ENCODE peak calls at places on chromosomes 3 and 15, in four cellular contexts. L, W, D and U are unnamed samples.

GRCh38 chr3:27840807-27841594 is 118.9 kb upstream of the EOMES start:
- DNase-seq in L (no peak), W (no peak), D (no peak), U (no peak)

GRCh38 chr3:73556520-73557371 is 68.0 kb downstream of the PDZRN3 start:
- DNase-seq in L (no peak), W (no peak), D (no peak), U (no peak)

GRCh38 chr3:125261031-125261430 is 48.5 kb upstream of the SLC12A8 start:
- DNase-seq in L (no peak), W (no peak), D (no peak), U (no peak)

GRCh38 chr3:189272500-189273119 is 100.8 kb downstream of the TPRG1 start:
- DNase-seq in L (no peak), W (no peak), D (no peak), U (no peak)

GRCh38 chr3:183114374-183114773 is 15.1 kb upstream of the MCCC1 start:
- DNase-seq in L (no peak), W (no peak), D (no peak), U (no peak)

GRCh38 chr3:94132777-94133176 is 69.9 kb downstream of the NSUN3 start:
- DNase-seq in L (no peak), W (no peak), D (no peak), U (no peak)

GRCh38 chr15:59138243-59138642 is 33.3 kb downstream of the CCNB2 start:
- DNase-seq in L (peak; percentile 83), W (peak; percentile 87), D (peak; percentile 54), U (peak; percentile 46)

GRCh38 chr3:81005992-81006391 is 755.5 kb downstream of the GBE1 start:
- DNase-seq in L (no peak), W (peak; percentile 5), D (no peak), U (no peak)

GRCh38 chr3:109059289-109059688 is 58.6 kb downstream of the MORC1 start:
- DNase-seq in L (no peak), W (no peak), D (no peak), U (no peak)

GRCh38 chr3:38118421-38119247 is 18.3 kb downstream of the ACAA1 start:
- DNase-seq in L (no peak), W (no peak), D (no peak), U (no peak)

GRCh38 chr15:100671858-100672543 is 69.6 kb downstream of the ASB7 start:
- DNase-seq in L (no peak), W (peak; percentile 38), D (peak; percentile 33), U (peak; percentile 37)

DNA sequence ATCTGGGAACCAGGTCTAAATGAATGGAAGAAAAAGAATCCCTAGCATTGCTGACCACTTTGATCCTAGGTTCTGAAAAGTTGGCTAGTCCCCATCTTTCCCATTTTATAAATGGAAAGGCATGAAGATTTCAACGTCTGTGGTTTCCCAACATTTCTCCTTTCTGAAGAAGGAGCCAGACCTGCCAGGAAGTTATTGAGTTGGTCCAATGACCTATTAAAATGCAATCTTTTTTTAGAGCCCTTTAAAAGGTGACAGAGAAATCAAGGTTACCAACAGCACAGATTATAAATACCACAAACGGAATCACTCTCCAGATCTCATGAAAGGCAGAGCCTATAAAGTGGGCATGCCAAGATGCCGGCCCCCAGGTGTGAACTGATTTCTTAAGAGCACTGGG is 505.6 kb upstream of the THBS1 start:
- DNase-seq in L (no peak), W (no peak), D (no peak), U (no peak)
- TF ChIP-seq ZNF274 in L (no peak), W (no peak), D (no peak), U (no peak)

DNA sequence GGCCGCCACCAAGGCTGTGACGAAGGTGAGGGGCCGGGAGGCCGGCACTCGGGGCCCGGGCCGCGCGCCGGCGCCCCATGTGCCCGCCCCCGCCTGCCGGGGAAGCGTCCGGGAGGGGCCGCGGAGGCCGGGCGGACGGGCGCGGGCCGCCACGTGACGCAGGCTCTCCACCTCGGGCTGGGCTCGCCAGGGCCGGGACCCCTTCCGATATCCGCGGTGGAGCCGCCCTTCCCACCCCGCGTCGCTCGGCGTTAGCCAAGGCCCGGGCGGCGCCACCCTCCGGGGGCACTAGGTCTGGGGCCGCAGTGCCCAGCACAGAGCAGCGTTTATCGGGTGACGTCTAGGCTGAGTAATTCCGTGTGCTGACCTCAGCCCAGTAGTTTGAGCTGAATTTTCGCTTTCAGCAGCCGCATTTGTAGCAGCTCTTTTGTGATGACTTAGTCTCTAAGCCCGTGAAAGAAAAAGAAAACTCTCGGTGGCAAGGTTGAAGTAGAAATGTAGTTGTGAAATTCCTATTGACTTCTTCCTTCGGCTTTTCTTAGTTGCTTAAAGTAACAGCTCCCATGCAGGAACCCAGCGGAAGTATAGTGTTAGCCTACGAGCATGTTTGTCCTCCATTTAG is 885 bp downstream of the CDV3 start:
- DNase-seq in L (peak; percentile 72), W (peak; percentile 66), D (peak; percentile 44), U (no peak)
- H4K20me1 ChIP-seq in L (peaks cover 2% of the 10 kb centered on the region), W (peaks cover 29% of the 10 kb centered on the region), D (peaks cover 41% of the 10 kb centered on the region), U (peaks cover 35% of the 10 kb centered on the region)

GRCh38 chr3:100042144-100042543 is 72.2 kb downstream of the FILIP1L start:
- DNase-seq in L (no peak), W (no peak), D (no peak), U (no peak)
- TF ChIP-seq ZNF274 in L (no peak), W (no peak), D (no peak), U (no peak)

GRCh38 chr15:89105147-89105546 is 16.9 kb downstream of the ABHD2 start:
- DNase-seq in L (no peak), W (no peak), D (peak; percentile 45), U (no peak)

GRCh38 chr15:89106200-89106599 is 17.9 kb downstream of the ABHD2 start:
- DNase-seq in L (no peak), W (no peak), D (no peak), U (no peak)

GRCh38 chr15:89103481-89104171 is 15.4 kb downstream of the ABHD2 start:
- DNase-seq in L (no peak), W (no peak), D (no peak), U (no peak)

GRCh38 chr15:89101302-89102191 is 13.3 kb downstream of the ABHD2 start:
- DNase-seq in L (no peak), W (no peak), D (peak; percentile 45), U (peak; percentile 87)

GRCh38 chr15:89104172-89104564 is 15.9 kb downstream of the ABHD2 start:
- DNase-seq in L (no peak), W (no peak), D (no peak), U (no peak)
- H4K20me1 ChIP-seq in L (no peaks in the 10 kb centered on the region), W (peaks cover 15% of the 10 kb centered on the region), D (no peaks in the 10 kb centered on the region), U (no peaks in the 10 kb centered on the region)